ENCODE peak calls at places on chromosomes 6 and 20, in eight cellular contexts. H is left ventricle myocardium inferior, N is mucosa of descending colon, U is Caco-2, A is kidney, P is tibial nerve, J is upper lobe of left lung, Z is adrenal gland. Y is an unnamed sample.

GRCh38 chr20:46434597-46434996 is 28.2 kb upstream of the ELMO2 start:
- DNase-seq in A (no peak), U (no peak), H (no peak), N (no peak), P (no peak), Z (no peak), J (no peak), Y (no peak)

GRCh38 chr20:20456736-20457135 is 88.8 kb downstream of the INSM1 start:
- DNase-seq in U (no peak), P (no peak), Z (no peak), J (no peak), N (no peak), A (no peak), H (no peak), Y (no peak)

GRCh38 chr20:19945732-19946670 is 71.2 kb upstream of the NAA20 start:
- DNase-seq in J (no peak), H (peak; percentile 47), N (peak; percentile 72), U (no peak), A (no peak), Z (no peak), P (no peak), Y (peak; percentile 68)

GRCh38 chr6:151493495-151494234 is at the start of gene CCDC170:
- DNase-seq in P (no peak), J (peak; percentile 94), H (peak; percentile 53), N (peak; percentile 31), Z (peak; percentile 48), U (peak; percentile 41), A (peak; percentile 80), Y (peak; percentile 26)

GRCh38 chr6:132190815-132191175 is 210.5 kb downstream of the MOXD1 start:
- DNase-seq in U (no peak), P (no peak), Z (no peak), N (no peak), H (no peak), A (no peak), J (no peak), Y (no peak)

GRCh38 chr6:26218824-26219223 is 131.6 kb downstream of the HFE start:
- DNase-seq in A (no peak), U (no peak), H (no peak), N (no peak), P (no peak), J (no peak), Z (peak; percentile 16), Y (no peak)

GRCh38 chr6:134873500-134874388 is 76.2 kb downstream of the ALDH8A1 start:
- DNase-seq in H (no peak), P (no peak), A (no peak), Z (no peak), U (no peak), J (no peak), N (no peak), Y (no peak)

GRCh38 chr6:79570129-79570801 is 33.0 kb upstream of the LCA5 start:
- DNase-seq in Z (peak; percentile 31), A (no peak), H (no peak), P (no peak), U (peak; percentile 94), N (peak; percentile 34), J (no peak), Y (peak; percentile 78)

GRCh38 chr20:4119854-4120209 is 104.5 kb upstream of the RNF24 start:
- DNase-seq in A (no peak), P (no peak), H (no peak), Z (no peak), N (no peak), U (no peak), J (no peak), Y (no peak)

GRCh38 chr6:139406577-139407343 is 32.3 kb upstream of the CITED2 start:
- DNase-seq in U (no peak), Z (no peak), N (no peak), J (no peak), H (no peak), A (no peak), P (no peak), Y (no peak)

GRCh38 chr6:170006524-170007467 is 255.4 kb downstream of the ERMARD start:
- DNase-seq in N (no peak), H (no peak), P (no peak), U (no peak), A (no peak), Z (no peak), J (peak; percentile 68), Y (no peak)

GRCh38 chr20:8043687-8044278 is 24.2 kb upstream of the TMX4 start:
- DNase-seq in N (no peak), P (peak; percentile 68), J (no peak), A (no peak), H (no peak), Z (no peak), U (no peak), Y (peak; percentile 28)

GRCh38 chr6:31541059-31541657 is 645 bp downstream of the DDX39B start:
- DNase-seq in P (peak; percentile 66), Z (no peak), U (no peak), J (no peak), A (no peak), N (peak; percentile 69), H (no peak), Y (peak; percentile 73)

GRCh38 chr20:17558154-17558940 is 11.5 kb upstream of the DSTN start:
- DNase-seq in N (no peak), J (no peak), P (no peak), A (no peak), Z (peak; percentile 68), H (no peak), U (no peak), Y (peak; percentile 34)

GRCh38 chr20:19497064-19497463 is 261.0 kb upstream of the RIN2 start:
- DNase-seq in N (no peak), A (no peak), J (no peak), U (no peak), H (no peak), P (no peak), Z (no peak), Y (no peak)

GRCh38 chr6:167240034-167240541 is 51.0 kb upstream of the UNC93A start:
- DNase-seq in H (no peak), A (no peak), N (no peak), U (no peak), P (no peak), J (no peak), Z (no peak), Y (no peak)
- H3K4me1 ChIP-seq in H (no peaks in the 10 kb centered on the region), A (peaks cover 2% of the 10 kb centered on the region), N (no peaks in the 10 kb centered on the region), U (peaks cover 50% of the 10 kb centered on the region), P (no peaks in the 10 kb centered on the region), J (no peaks in the 10 kb centered on the region), Z (no peaks in the 10 kb centered on the region), Y (no peaks in the 10 kb centered on the region)

DNA sequence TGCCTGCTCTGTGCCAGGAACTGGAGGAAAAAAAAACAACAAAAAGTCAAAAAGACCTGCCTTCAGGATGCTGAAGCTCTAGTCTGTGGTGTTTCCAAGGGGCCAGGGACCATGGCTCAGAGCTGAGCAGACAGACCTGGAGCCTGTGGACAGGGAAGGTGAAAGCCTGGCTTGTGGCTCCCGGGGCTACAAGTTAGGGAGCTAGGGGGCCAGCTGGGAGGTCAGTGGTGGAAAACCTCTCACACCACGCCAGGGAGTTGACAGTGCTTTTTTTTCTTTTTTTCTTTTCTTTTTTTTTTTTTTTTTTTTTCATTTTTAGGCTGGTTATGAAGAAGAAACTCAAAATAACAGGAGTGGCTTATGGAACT is 1.2 kb upstream of the NPEPL1 start:
- DNase-seq in H (peak; percentile 13), Z (no peak), J (no peak), P (no peak), A (no peak), N (no peak), U (no peak), Y (no peak)
- TF ChIP-seq CTCF in H (no peak), Z (no peak), J (no peak), P (no peak), A (no peak), N (no peak), U (no peak), Y (no peak)

GRCh38 chr6:113351183-113351834 is 505.8 kb upstream of the MARCKS start:
- DNase-seq in Z (no peak), J (no peak), N (no peak), A (no peak), U (no peak), H (no peak), P (peak; percentile 30), Y (no peak)

GRCh38 chr6:113350521-113350920 is 506.6 kb upstream of the MARCKS start:
- DNase-seq in N (no peak), H (no peak), U (no peak), P (no peak), Z (no peak), J (no peak), A (no peak), Y (no peak)

GRCh38 chr6:113352831-113353230 is 504.3 kb upstream of the MARCKS start:
- DNase-seq in H (no peak), N (no peak), A (no peak), U (peak; percentile 83), J (no peak), Z (no peak), P (no peak), Y (peak; percentile 59)

GRCh38 chr6:113356139-113356538 is 501.0 kb upstream of the MARCKS start:
- DNase-seq in Z (no peak), P (no peak), J (no peak), A (no peak), U (peak; percentile 54), H (no peak), N (no peak), Y (no peak)

GRCh38 chr6:113352029-113352801 is 504.9 kb upstream of the MARCKS start:
- DNase-seq in N (no peak), J (no peak), H (no peak), Z (peak; percentile 15), P (no peak), A (no peak), U (peak; percentile 96), Y (peak; percentile 60)
- H3K4me3 ChIP-seq in N (no peak overlapping the region), J (no peak overlapping the region), H (no peak overlapping the region), Z (no peak overlapping the region), P (no peak overlapping the region), A (no peak overlapping the region), U (no peak overlapping the region), Y (no peak overlapping the region)

GRCh38 chr6:7148100-7148822 is 40.5 kb downstream of the RREB1 start:
- DNase-seq in H (no peak), A (no peak), J (no peak), N (no peak), U (no peak), Z (no peak), P (no peak), Y (no peak)

GRCh38 chr6:7153807-7154206 is 46.0 kb downstream of the RREB1 start:
- DNase-seq in U (no peak), H (no peak), N (no peak), J (no peak), A (no peak), Z (no peak), P (no peak), Y (no peak)

GRCh38 chr6:7152467-7152866 is 44.7 kb downstream of the RREB1 start:
- DNase-seq in H (no peak), P (no peak), A (no peak), J (no peak), Z (no peak), U (no peak), N (no peak), Y (no peak)

GRCh38 chr6:7150381-7151064 is 42.8 kb downstream of the RREB1 start:
- DNase-seq in J (peak; percentile 18), A (peak; percentile 75), P (no peak), H (no peak), Z (no peak), U (no peak), N (no peak), Y (no peak)

DNA sequence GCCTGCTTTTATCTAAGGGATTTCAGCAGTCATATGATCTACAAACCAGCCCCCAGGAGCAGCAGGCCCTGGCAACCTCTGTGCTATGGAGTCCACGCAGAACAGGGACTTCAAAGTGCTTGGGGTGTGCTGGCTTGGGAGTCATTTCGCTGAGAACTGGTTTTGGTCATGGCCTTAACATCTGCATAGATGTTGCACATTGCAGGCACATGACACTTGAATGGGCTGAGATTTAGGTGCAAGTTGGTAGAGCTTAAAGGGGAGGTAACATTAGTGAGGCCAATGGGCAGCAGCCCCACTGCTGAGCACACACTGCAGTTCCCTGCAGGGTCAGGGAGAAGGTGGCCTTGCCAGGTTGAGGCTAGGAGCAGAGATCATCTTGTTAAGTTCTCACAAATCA is 43.6 kb downstream of the RREB1 start:
- DNase-seq in Z (peak; percentile 46), N (no peak), H (no peak), P (no peak), U (no peak), A (no peak), J (no peak), Y (no peak)
- H3K4me1 ChIP-seq in Z (peaks cover 64% of the 10 kb centered on the region), N (peaks cover 44% of the 10 kb centered on the region), H (peaks cover 87% of the 10 kb centered on the region), P (peaks cover 19% of the 10 kb centered on the region), U (peaks cover 35% of the 10 kb centered on the region), A (peaks cover 24% of the 10 kb centered on the region), J (peaks cover 76% of the 10 kb centered on the region), Y (peaks cover 19% of the 10 kb centered on the region)